ENCODE peak calls at places on chromosomes 5 and 9, in five cellular contexts. One of them, this sample, is unnamed.

GRCh38 chr9:94922691-94923107 is 196.2 kb downstream of the AOPEP start:
- DNase-seq in stimulated activated CD4-positive, alpha-beta T cell treated with anti-CD3 and anti-CD28 coated beads, Interleukin-15, amount 100 ng/mL, for 24 hours: no peak
- DNase-seq in activated CD4-positive, alpha-beta T cell treated with anti-CD3 and anti-CD28 coated beads for 48 hours: no peak
- DNase-seq in posterior cingulate gyrus: no peak
- DNase-seq in effector CD4-positive, alpha-beta T cell: no peak
- DNase-seq in this sample: no peak

GRCh38 chr9:33340186-33340585 is 49.9 kb downstream of the NFX1 start:
- DNase-seq in stimulated activated CD4-positive, alpha-beta T cell treated with anti-CD3 and anti-CD28 coated beads, Interleukin-15, amount 100 ng/mL, for 24 hours: no peak
- DNase-seq in activated CD4-positive, alpha-beta T cell treated with anti-CD3 and anti-CD28 coated beads for 48 hours: no peak
- DNase-seq in posterior cingulate gyrus: no peak
- DNase-seq in effector CD4-positive, alpha-beta T cell: no peak
- DNase-seq in this sample: no peak

GRCh38 chr9:80285325-80285724 is 713.6 kb downstream of the TLE4 start:
- DNase-seq in stimulated activated CD4-positive, alpha-beta T cell treated with anti-CD3 and anti-CD28 coated beads, Interleukin-15, amount 100 ng/mL, for 24 hours: no peak
- DNase-seq in activated CD4-positive, alpha-beta T cell treated with anti-CD3 and anti-CD28 coated beads for 48 hours: no peak
- DNase-seq in posterior cingulate gyrus: no peak
- DNase-seq in effector CD4-positive, alpha-beta T cell: no peak
- DNase-seq in this sample: no peak

GRCh38 chr9:33524431-33524947 is 438 bp downstream of the ANKRD18B start:
- DNase-seq in stimulated activated CD4-positive, alpha-beta T cell treated with anti-CD3 and anti-CD28 coated beads, Interleukin-15, amount 100 ng/mL, for 24 hours: peak; percentile 25
- DNase-seq in activated CD4-positive, alpha-beta T cell treated with anti-CD3 and anti-CD28 coated beads for 48 hours: peak; percentile 18
- DNase-seq in posterior cingulate gyrus: peak; percentile 81
- DNase-seq in effector CD4-positive, alpha-beta T cell: no peak
- DNase-seq in this sample: peak; percentile 5

GRCh38 chr9:136535070-136535469 is 10.8 kb downstream of the NOTCH1 start:
- DNase-seq in stimulated activated CD4-positive, alpha-beta T cell treated with anti-CD3 and anti-CD28 coated beads, Interleukin-15, amount 100 ng/mL, for 24 hours: no peak
- DNase-seq in activated CD4-positive, alpha-beta T cell treated with anti-CD3 and anti-CD28 coated beads for 48 hours: no peak
- DNase-seq in posterior cingulate gyrus: no peak
- DNase-seq in effector CD4-positive, alpha-beta T cell: no peak
- DNase-seq in this sample: no peak

GRCh38 chr5:73693573-73694061 is 67.6 kb downstream of the ARHGEF28 start:
- DNase-seq in stimulated activated CD4-positive, alpha-beta T cell treated with anti-CD3 and anti-CD28 coated beads, Interleukin-15, amount 100 ng/mL, for 24 hours: no peak
- DNase-seq in activated CD4-positive, alpha-beta T cell treated with anti-CD3 and anti-CD28 coated beads for 48 hours: no peak
- DNase-seq in posterior cingulate gyrus: no peak
- DNase-seq in effector CD4-positive, alpha-beta T cell: no peak
- DNase-seq in this sample: no peak

GRCh38 chr9:121483049-121483448 is 16.6 kb downstream of the GGTA1 start:
- DNase-seq in stimulated activated CD4-positive, alpha-beta T cell treated with anti-CD3 and anti-CD28 coated beads, Interleukin-15, amount 100 ng/mL, for 24 hours: no peak
- DNase-seq in activated CD4-positive, alpha-beta T cell treated with anti-CD3 and anti-CD28 coated beads for 48 hours: no peak
- DNase-seq in posterior cingulate gyrus: peak; percentile 20
- DNase-seq in effector CD4-positive, alpha-beta T cell: no peak
- DNase-seq in this sample: no peak

GRCh38 chr9:2570615-2571479 is 50.7 kb upstream of the VLDLR start:
- DNase-seq in stimulated activated CD4-positive, alpha-beta T cell treated with anti-CD3 and anti-CD28 coated beads, Interleukin-15, amount 100 ng/mL, for 24 hours: peak; percentile 51
- DNase-seq in activated CD4-positive, alpha-beta T cell treated with anti-CD3 and anti-CD28 coated beads for 48 hours: peak; percentile 58
- DNase-seq in posterior cingulate gyrus: peak; percentile 70
- DNase-seq in effector CD4-positive, alpha-beta T cell: no peak
- DNase-seq in this sample: peak; percentile 21

GRCh38 chr5:111984044-111984443 is 227.1 kb upstream of the NREP start:
- DNase-seq in stimulated activated CD4-positive, alpha-beta T cell treated with anti-CD3 and anti-CD28 coated beads, Interleukin-15, amount 100 ng/mL, for 24 hours: no peak
- DNase-seq in activated CD4-positive, alpha-beta T cell treated with anti-CD3 and anti-CD28 coated beads for 48 hours: no peak
- DNase-seq in posterior cingulate gyrus: no peak
- DNase-seq in effector CD4-positive, alpha-beta T cell: no peak
- DNase-seq in this sample: no peak

GRCh38 chr5:98698359-98698758 is 75.1 kb upstream of the RGMB start:
- DNase-seq in stimulated activated CD4-positive, alpha-beta T cell treated with anti-CD3 and anti-CD28 coated beads, Interleukin-15, amount 100 ng/mL, for 24 hours: no peak
- DNase-seq in activated CD4-positive, alpha-beta T cell treated with anti-CD3 and anti-CD28 coated beads for 48 hours: no peak
- DNase-seq in posterior cingulate gyrus: no peak
- DNase-seq in effector CD4-positive, alpha-beta T cell: no peak
- DNase-seq in this sample: no peak

GRCh38 chr5:102823441-102823874 is 68.4 kb downstream of the PAM start:
- DNase-seq in stimulated activated CD4-positive, alpha-beta T cell treated with anti-CD3 and anti-CD28 coated beads, Interleukin-15, amount 100 ng/mL, for 24 hours: no peak
- DNase-seq in activated CD4-positive, alpha-beta T cell treated with anti-CD3 and anti-CD28 coated beads for 48 hours: no peak
- DNase-seq in posterior cingulate gyrus: no peak
- DNase-seq in effector CD4-positive, alpha-beta T cell: no peak
- DNase-seq in this sample: no peak

GRCh38 chr5:111999286-111999685 is 242.3 kb upstream of the NREP start:
- DNase-seq in stimulated activated CD4-positive, alpha-beta T cell treated with anti-CD3 and anti-CD28 coated beads, Interleukin-15, amount 100 ng/mL, for 24 hours: no peak
- DNase-seq in activated CD4-positive, alpha-beta T cell treated with anti-CD3 and anti-CD28 coated beads for 48 hours: no peak
- DNase-seq in posterior cingulate gyrus: no peak
- DNase-seq in effector CD4-positive, alpha-beta T cell: no peak
- DNase-seq in this sample: no peak

GRCh38 chr5:17203329-17204132 is 13.9 kb upstream of the BASP1 start:
- DNase-seq in stimulated activated CD4-positive, alpha-beta T cell treated with anti-CD3 and anti-CD28 coated beads, Interleukin-15, amount 100 ng/mL, for 24 hours: no peak
- DNase-seq in activated CD4-positive, alpha-beta T cell treated with anti-CD3 and anti-CD28 coated beads for 48 hours: no peak
- DNase-seq in posterior cingulate gyrus: no peak
- DNase-seq in effector CD4-positive, alpha-beta T cell: no peak
- DNase-seq in this sample: no peak

GRCh38 chr5:66671305-66671704 is 75.1 kb downstream of the MAST4 start:
- DNase-seq in stimulated activated CD4-positive, alpha-beta T cell treated with anti-CD3 and anti-CD28 coated beads, Interleukin-15, amount 100 ng/mL, for 24 hours: no peak
- DNase-seq in activated CD4-positive, alpha-beta T cell treated with anti-CD3 and anti-CD28 coated beads for 48 hours: no peak
- DNase-seq in posterior cingulate gyrus: no peak
- DNase-seq in effector CD4-positive, alpha-beta T cell: no peak
- DNase-seq in this sample: no peak

GRCh38 chr9:110835404-110835803 is 166.8 kb downstream of the MUSK start:
- DNase-seq in stimulated activated CD4-positive, alpha-beta T cell treated with anti-CD3 and anti-CD28 coated beads, Interleukin-15, amount 100 ng/mL, for 24 hours: no peak
- DNase-seq in activated CD4-positive, alpha-beta T cell treated with anti-CD3 and anti-CD28 coated beads for 48 hours: no peak
- DNase-seq in posterior cingulate gyrus: no peak
- DNase-seq in effector CD4-positive, alpha-beta T cell: no peak
- DNase-seq in this sample: no peak

GRCh38 chr5:43514471-43514815 is 505 bp downstream of the C5orf34 start:
- DNase-seq in stimulated activated CD4-positive, alpha-beta T cell treated with anti-CD3 and anti-CD28 coated beads, Interleukin-15, amount 100 ng/mL, for 24 hours: no peak
- DNase-seq in activated CD4-positive, alpha-beta T cell treated with anti-CD3 and anti-CD28 coated beads for 48 hours: peak; percentile 61
- DNase-seq in posterior cingulate gyrus: no peak
- DNase-seq in effector CD4-positive, alpha-beta T cell: no peak
- DNase-seq in this sample: no peak

GRCh38 chr5:75331-76320 is 16.3 kb upstream of the PLEKHG4B start:
- DNase-seq in stimulated activated CD4-positive, alpha-beta T cell treated with anti-CD3 and anti-CD28 coated beads, Interleukin-15, amount 100 ng/mL, for 24 hours: no peak
- DNase-seq in activated CD4-positive, alpha-beta T cell treated with anti-CD3 and anti-CD28 coated beads for 48 hours: no peak
- DNase-seq in posterior cingulate gyrus: no peak
- DNase-seq in effector CD4-positive, alpha-beta T cell: no peak
- DNase-seq in this sample: no peak

GRCh38 chr9:80407220-80407619 is 835.5 kb downstream of the TLE4 start:
- DNase-seq in stimulated activated CD4-positive, alpha-beta T cell treated with anti-CD3 and anti-CD28 coated beads, Interleukin-15, amount 100 ng/mL, for 24 hours: no peak
- DNase-seq in activated CD4-positive, alpha-beta T cell treated with anti-CD3 and anti-CD28 coated beads for 48 hours: no peak
- DNase-seq in posterior cingulate gyrus: no peak
- DNase-seq in effector CD4-positive, alpha-beta T cell: no peak
- DNase-seq in this sample: no peak

GRCh38 chr9:123611228-123611627 is 255.2 kb downstream of the CRB2 start:
- DNase-seq in stimulated activated CD4-positive, alpha-beta T cell treated with anti-CD3 and anti-CD28 coated beads, Interleukin-15, amount 100 ng/mL, for 24 hours: no peak
- DNase-seq in activated CD4-positive, alpha-beta T cell treated with anti-CD3 and anti-CD28 coated beads for 48 hours: no peak
- DNase-seq in posterior cingulate gyrus: no peak
- DNase-seq in effector CD4-positive, alpha-beta T cell: no peak
- DNase-seq in this sample: no peak

GRCh38 chr5:137182576-137182975 is 316.6 kb downstream of the SPOCK1 start:
- DNase-seq in stimulated activated CD4-positive, alpha-beta T cell treated with anti-CD3 and anti-CD28 coated beads, Interleukin-15, amount 100 ng/mL, for 24 hours: no peak
- DNase-seq in activated CD4-positive, alpha-beta T cell treated with anti-CD3 and anti-CD28 coated beads for 48 hours: no peak
- DNase-seq in posterior cingulate gyrus: no peak
- DNase-seq in effector CD4-positive, alpha-beta T cell: no peak
- DNase-seq in this sample: no peak

GRCh38 chr5:150561571-150562295 is 53.8 kb downstream of the NDST1 start:
- DNase-seq in stimulated activated CD4-positive, alpha-beta T cell treated with anti-CD3 and anti-CD28 coated beads, Interleukin-15, amount 100 ng/mL, for 24 hours: no peak
- DNase-seq in activated CD4-positive, alpha-beta T cell treated with anti-CD3 and anti-CD28 coated beads for 48 hours: no peak
- DNase-seq in posterior cingulate gyrus: no peak
- DNase-seq in effector CD4-positive, alpha-beta T cell: no peak
- DNase-seq in this sample: no peak

GRCh38 chr5:38642194-38642987 is 85.9 kb upstream of the LIFR start:
- DNase-seq in stimulated activated CD4-positive, alpha-beta T cell treated with anti-CD3 and anti-CD28 coated beads, Interleukin-15, amount 100 ng/mL, for 24 hours: no peak
- DNase-seq in activated CD4-positive, alpha-beta T cell treated with anti-CD3 and anti-CD28 coated beads for 48 hours: no peak
- DNase-seq in posterior cingulate gyrus: no peak
- DNase-seq in effector CD4-positive, alpha-beta T cell: no peak
- DNase-seq in this sample: no peak

GRCh38 chr5:110258460-110258859 is 468.0 kb downstream of the TMEM232 start:
- DNase-seq in stimulated activated CD4-positive, alpha-beta T cell treated with anti-CD3 and anti-CD28 coated beads, Interleukin-15, amount 100 ng/mL, for 24 hours: no peak
- DNase-seq in activated CD4-positive, alpha-beta T cell treated with anti-CD3 and anti-CD28 coated beads for 48 hours: no peak
- DNase-seq in posterior cingulate gyrus: peak; percentile 69
- DNase-seq in effector CD4-positive, alpha-beta T cell: no peak
- DNase-seq in this sample: no peak

GRCh38 chr5:79032031-79032711 is 37.3 kb downstream of the DMGDH start:
- DNase-seq in stimulated activated CD4-positive, alpha-beta T cell treated with anti-CD3 and anti-CD28 coated beads, Interleukin-15, amount 100 ng/mL, for 24 hours: no peak
- DNase-seq in activated CD4-positive, alpha-beta T cell treated with anti-CD3 and anti-CD28 coated beads for 48 hours: no peak
- DNase-seq in posterior cingulate gyrus: no peak
- DNase-seq in effector CD4-positive, alpha-beta T cell: no peak
- DNase-seq in this sample: no peak

GRCh38 chr5:148523139-148523538 is 131.2 kb downstream of the HTR4 start:
- DNase-seq in stimulated activated CD4-positive, alpha-beta T cell treated with anti-CD3 and anti-CD28 coated beads, Interleukin-15, amount 100 ng/mL, for 24 hours: no peak
- DNase-seq in activated CD4-positive, alpha-beta T cell treated with anti-CD3 and anti-CD28 coated beads for 48 hours: no peak
- DNase-seq in posterior cingulate gyrus: no peak
- DNase-seq in effector CD4-positive, alpha-beta T cell: no peak
- DNase-seq in this sample: no peak

GRCh38 chr9:78301466-78301865 is 4.5 kb downstream of the PSAT1 start:
- DNase-seq in stimulated activated CD4-positive, alpha-beta T cell treated with anti-CD3 and anti-CD28 coated beads, Interleukin-15, amount 100 ng/mL, for 24 hours: no peak
- DNase-seq in activated CD4-positive, alpha-beta T cell treated with anti-CD3 and anti-CD28 coated beads for 48 hours: no peak
- DNase-seq in posterior cingulate gyrus: no peak
- DNase-seq in effector CD4-positive, alpha-beta T cell: no peak
- DNase-seq in this sample: no peak

GRCh38 chr9:134335095-134335489 is 8.8 kb downstream of the RXRA start:
- DNase-seq in stimulated activated CD4-positive, alpha-beta T cell treated with anti-CD3 and anti-CD28 coated beads, Interleukin-15, amount 100 ng/mL, for 24 hours: no peak
- DNase-seq in activated CD4-positive, alpha-beta T cell treated with anti-CD3 and anti-CD28 coated beads for 48 hours: peak; percentile 25
- DNase-seq in posterior cingulate gyrus: no peak
- DNase-seq in effector CD4-positive, alpha-beta T cell: no peak
- DNase-seq in this sample: no peak

GRCh38 chr9:37364136-37364535 is 58.4 kb upstream of the GRHPR start:
- DNase-seq in stimulated activated CD4-positive, alpha-beta T cell treated with anti-CD3 and anti-CD28 coated beads, Interleukin-15, amount 100 ng/mL, for 24 hours: no peak
- DNase-seq in activated CD4-positive, alpha-beta T cell treated with anti-CD3 and anti-CD28 coated beads for 48 hours: no peak
- DNase-seq in posterior cingulate gyrus: no peak
- DNase-seq in effector CD4-positive, alpha-beta T cell: no peak
- DNase-seq in this sample: no peak

GRCh38 chr5:126811515-126812198 is 34.7 kb downstream of the LMNB1 start:
- DNase-seq in stimulated activated CD4-positive, alpha-beta T cell treated with anti-CD3 and anti-CD28 coated beads, Interleukin-15, amount 100 ng/mL, for 24 hours: peak; percentile 39
- DNase-seq in activated CD4-positive, alpha-beta T cell treated with anti-CD3 and anti-CD28 coated beads for 48 hours: peak; percentile 47
- DNase-seq in posterior cingulate gyrus: no peak
- DNase-seq in effector CD4-positive, alpha-beta T cell: peak; percentile 31
- DNase-seq in this sample: no peak

GRCh38 chr9:19231126-19232035 is 888 bp downstream of the DENND4C start:
- DNase-seq in stimulated activated CD4-positive, alpha-beta T cell treated with anti-CD3 and anti-CD28 coated beads, Interleukin-15, amount 100 ng/mL, for 24 hours: peak; percentile 3
- DNase-seq in activated CD4-positive, alpha-beta T cell treated with anti-CD3 and anti-CD28 coated beads for 48 hours: no peak
- DNase-seq in posterior cingulate gyrus: no peak
- DNase-seq in effector CD4-positive, alpha-beta T cell: peak; percentile 14
- DNase-seq in this sample: no peak

GRCh38 chr9:76321185-76321828 is 72.9 kb downstream of the RFK start:
- DNase-seq in stimulated activated CD4-positive, alpha-beta T cell treated with anti-CD3 and anti-CD28 coated beads, Interleukin-15, amount 100 ng/mL, for 24 hours: no peak
- DNase-seq in activated CD4-positive, alpha-beta T cell treated with anti-CD3 and anti-CD28 coated beads for 48 hours: no peak
- DNase-seq in posterior cingulate gyrus: no peak
- DNase-seq in effector CD4-positive, alpha-beta T cell: no peak
- DNase-seq in this sample: no peak

GRCh38 chr5:10332301-10332700 is 21.2 kb upstream of the MARCHF6 start:
- DNase-seq in stimulated activated CD4-positive, alpha-beta T cell treated with anti-CD3 and anti-CD28 coated beads, Interleukin-15, amount 100 ng/mL, for 24 hours: no peak
- DNase-seq in activated CD4-positive, alpha-beta T cell treated with anti-CD3 and anti-CD28 coated beads for 48 hours: peak; percentile 18
- DNase-seq in posterior cingulate gyrus: no peak
- DNase-seq in effector CD4-positive, alpha-beta T cell: no peak
- DNase-seq in this sample: no peak

GRCh38 chr9:77131411-77131810 is 45.9 kb upstream of the VPS13A start:
- DNase-seq in stimulated activated CD4-positive, alpha-beta T cell treated with anti-CD3 and anti-CD28 coated beads, Interleukin-15, amount 100 ng/mL, for 24 hours: no peak
- DNase-seq in activated CD4-positive, alpha-beta T cell treated with anti-CD3 and anti-CD28 coated beads for 48 hours: no peak
- DNase-seq in posterior cingulate gyrus: no peak
- DNase-seq in effector CD4-positive, alpha-beta T cell: no peak
- DNase-seq in this sample: no peak

GRCh38 chr5:140303987-140304386 is 1.1 kb upstream of the PFDN1 start:
- DNase-seq in stimulated activated CD4-positive, alpha-beta T cell treated with anti-CD3 and anti-CD28 coated beads, Interleukin-15, amount 100 ng/mL, for 24 hours: no peak
- DNase-seq in activated CD4-positive, alpha-beta T cell treated with anti-CD3 and anti-CD28 coated beads for 48 hours: no peak
- DNase-seq in posterior cingulate gyrus: no peak
- DNase-seq in effector CD4-positive, alpha-beta T cell: no peak
- DNase-seq in this sample: no peak

GRCh38 chr9:129823163-129823933 is 588 bp downstream of the TOR1A start:
- DNase-seq in stimulated activated CD4-positive, alpha-beta T cell treated with anti-CD3 and anti-CD28 coated beads, Interleukin-15, amount 100 ng/mL, for 24 hours: peak; percentile 30
- DNase-seq in activated CD4-positive, alpha-beta T cell treated with anti-CD3 and anti-CD28 coated beads for 48 hours: peak; percentile 40
- DNase-seq in posterior cingulate gyrus: no peak
- DNase-seq in effector CD4-positive, alpha-beta T cell: peak; percentile 9
- DNase-seq in this sample: peak; percentile 30

GRCh38 chr9:38038307-38039089 is 30.5 kb downstream of the SHB start:
- DNase-seq in stimulated activated CD4-positive, alpha-beta T cell treated with anti-CD3 and anti-CD28 coated beads, Interleukin-15, amount 100 ng/mL, for 24 hours: no peak
- DNase-seq in activated CD4-positive, alpha-beta T cell treated with anti-CD3 and anti-CD28 coated beads for 48 hours: no peak
- DNase-seq in posterior cingulate gyrus: no peak
- DNase-seq in effector CD4-positive, alpha-beta T cell: no peak
- DNase-seq in this sample: no peak

This sample was measured in activated naive CD8-positive, alpha-beta T cell treated with anti-CD3 and anti-CD28 coated beads for 36 hours.